ENCODE peak calls at places on chromosome 17, in four cellular contexts. P is CD8-positive, alpha-beta T cell; Z is IMR-90; C is activated CD8-positive, alpha-beta T cell treated with anti-CD3 and anti-CD28 coated beads for 36 hours. D is an unnamed sample.

GRCh38 chr17:28173801-28174200 is 131.3 kb downstream of the NLK start:
- DNase-seq in P (no peak), Z (no peak), C (no peak), D (no peak)

GRCh38 chr17:20774472-20775135 is 195.1 kb downstream of the CDRT15L2 start:
- DNase-seq in Z (no peak), C (no peak), P (no peak), D (no peak)

GRCh38 chr17:68794636-68795503 is 160.3 kb downstream of the ABCA8 start:
- DNase-seq in C (no peak), P (no peak), Z (peak), D (peak)

GRCh38 chr17:76003915-76004314 is 3.3 kb downstream of the CDK3 start:
- DNase-seq in P (no peak), Z (no peak), C (no peak), D (no peak)

GRCh38 chr17:9291912-9292562 is 270.7 kb downstream of the NTN1 start:
- DNase-seq in C (peak), Z (peak), P (no peak), D (peak)

GRCh38 chr17:80782536-80783427 is 208.9 kb upstream of the CHMP6 start:
- DNase-seq in P (peak), Z (peak), C (peak), D (no peak)

GRCh38 chr17:76370261-76370993 is 14.0 kb upstream of the SPHK1 start:
- DNase-seq in C (no peak), P (no peak), Z (peak), D (no peak)

GRCh38 chr17:81416612-81417011 is 21.4 kb downstream of the BAHCC1 start:
- DNase-seq in Z (no peak), P (no peak), C (no peak), D (no peak)

GRCh38 chr17:19341641-19342610 is 20.6 kb downstream of the B9D1 start:
- DNase-seq in C (no peak), Z (peak), P (no peak), D (no peak)

GRCh38 chr17:76562734-76563148 is 22.9 kb downstream of the PRCD start:
- DNase-seq in P (no peak), C (no peak), Z (peak), D (no peak)

GRCh38 chr17:67245694-67246397 is 850 bp upstream of the HELZ start:
- DNase-seq in P (peak), C (peak), Z (no peak), D (peak)

GRCh38 chr17:65228734-65229390 is 91.7 kb downstream of the RGS9 start:
- DNase-seq in Z (peak), P (no peak), C (peak), D (peak)

GRCh38 chr17:74770498-74771318 is 5.4 kb downstream of the NAT9 start:
- DNase-seq in Z (peak), P (peak), C (peak), D (peak)

GRCh38 chr17:81928497-81929252 is 1.1 kb upstream of the MAFG start:
- DNase-seq in Z (no peak), P (no peak), C (no peak), D (no peak)

GRCh38 chr17:76539631-76540271 is at the start of gene PRCD:
- DNase-seq in C (no peak), Z (no peak), P (no peak), D (no peak)

GRCh38 chr17:4642286-4642685 is 808 bp upstream of the ALOX15 start:
- DNase-seq in P (no peak), C (no peak), Z (no peak), D (no peak)

GRCh38 chr17:77371117-77371887 is 230.5 kb downstream of the SEC14L1 start:
- DNase-seq in P (no peak), Z (peak), C (no peak), D (no peak)

GRCh38 chr17:61265397-61265796 is 134.2 kb upstream of the TBX2 start:
- DNase-seq in Z (no peak), C (no peak), P (no peak), D (no peak)

GRCh38 chr17:46978489-46979022 is 497 bp downstream of the RPRML start:
- DNase-seq in Z (no peak), P (no peak), C (peak), D (no peak)

GRCh38 chr17:27158390-27158789 is 135.5 kb upstream of the WSB1 start:
- DNase-seq in C (no peak), Z (no peak), P (no peak), D (peak)

GRCh38 chr17:50095626-50096037 is 481 bp downstream of the PDK2 start:
- DNase-seq in P (no peak), C (no peak), Z (no peak), D (no peak)

GRCh38 chr17:31073411-31073810 is 21.4 kb upstream of the NF1 start:
- DNase-seq in C (no peak), P (no peak), Z (no peak), D (no peak)

GRCh38 chr17:31067699-31068184 is 27.0 kb upstream of the NF1 start:
- DNase-seq in P (no peak), C (no peak), Z (peak), D (no peak)

GRCh38 chr17:31072186-31072585 is 22.6 kb upstream of the NF1 start:
- DNase-seq in C (no peak), P (no peak), Z (peak), D (no peak)

GRCh38 chr17:31064707-31065106 is 30.1 kb upstream of the NF1 start:
- DNase-seq in C (no peak), P (no peak), Z (no peak), D (no peak)

GRCh38 chr17:31068291-31068690 is 26.5 kb upstream of the NF1 start:
- DNase-seq in C (peak), Z (peak), P (peak), D (peak)
- TF ChIP-seq CTCF in C (peak), Z (peak), P (peak), D (peak)

GRCh38 chr17:38885728-38886642 is 16.1 kb downstream of the LASP1 start:
- DNase-seq in C (no peak), P (no peak), Z (peak), D (no peak)
- TF ChIP-seq CTCF in C (no peak), P (no peak), Z (no peak), D (no peak)

GRCh38 chr17:56939869-56940484 is 20.9 kb downstream of the COIL start:
- DNase-seq in P (no peak), Z (peak), C (no peak), D (peak)
- TF ChIP-seq CTCF in P (peak), Z (peak), C (peak), D (peak)

GRCh38 chr17:78959803-78960202 is 19.9 kb downstream of the LGALS3BP start:
- DNase-seq in Z (no peak), P (no peak), C (no peak), D (no peak)
- TF ChIP-seq CTCF in Z (no peak), P (no peak), C (no peak), D (no peak)

DNA sequence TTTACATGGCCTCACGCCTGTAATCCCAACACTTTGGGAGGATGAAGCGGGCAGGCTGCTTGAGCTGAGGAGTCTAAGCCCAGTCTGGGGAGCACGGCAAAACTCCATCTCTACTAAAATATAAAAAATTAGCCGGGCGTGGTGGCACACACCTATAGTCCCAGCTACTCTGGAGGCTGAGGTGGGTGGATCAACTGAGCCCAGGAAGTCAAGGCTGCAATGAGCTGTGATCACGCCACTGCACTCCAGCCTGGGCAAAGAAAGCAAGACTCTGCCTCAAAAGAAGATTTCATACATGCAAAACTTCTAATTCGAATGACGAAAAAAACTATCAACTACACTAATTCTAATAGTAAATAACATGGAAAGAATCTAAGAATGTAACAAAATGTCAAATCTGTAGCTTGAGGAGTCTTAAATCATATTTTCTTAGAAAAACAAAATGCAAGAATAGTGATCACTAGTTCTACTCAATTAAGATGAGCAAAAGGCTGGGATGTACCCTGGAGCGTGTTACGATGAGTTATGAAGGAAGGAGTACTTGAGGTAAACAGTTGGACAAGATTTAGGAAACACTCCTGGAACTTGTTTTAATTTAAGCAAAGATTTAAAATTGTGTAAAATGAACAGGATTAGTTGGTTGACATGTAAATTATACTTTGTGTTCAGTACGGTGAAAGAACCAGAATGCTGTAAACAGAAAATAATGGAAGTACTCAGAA is 20.7 kb downstream of the YWHAE start:
- DNase-seq in C (no peak), P (no peak), Z (no peak), D (no peak)
- TF ChIP-seq CTCF in C (no peak), P (no peak), Z (no peak), D (no peak)

D was measured in GM10248.